ENCODE peak calls at places on chromosome 16, in eight cellular contexts. V is COR-L47; R is NCI-H2029; B is T-helper 1 cell; N is HEK293T; H is AG04450; I is heart left ventricle; Q is activated CD4-positive, CD25-positive, alpha-beta regulatory T cell treated with anti-CD3 and anti-CD28 coated beads, Interleukin-2, amount 50 U/mL, for 16 hours. Z is an unnamed sample.

GRCh38 chr16:89103781-89104180 is 10.1 kb downstream of the ACSF3 start:
- DNase-seq in V (no peak), R (no peak), B (no peak), N (no peak), H (no peak), I (no peak), Q (no peak), Z (no peak)

GRCh38 chr16:24253192-24253591 is 2.9 kb upstream of the CACNG3 start:
- DNase-seq in V (peak), R (peak), B (no peak), N (peak), H (no peak), I (no peak), Q (no peak), Z (peak)

GRCh38 chr16:75931043-75931442 is 204.8 kb upstream of the CPHXL start:
- DNase-seq in V (no peak), R (no peak), B (no peak), N (no peak), H (peak), I (no peak), Q (no peak), Z (no peak)

GRCh38 chr16:6913535-6913934 is 419.1 kb upstream of the RBFOX1 start:
- DNase-seq in V (no peak), R (no peak), B (no peak), N (no peak), H (no peak), I (no peak), Q (no peak), Z (no peak)

GRCh38 chr16:53960050-53960812 is 256.3 kb downstream of the FTO start:
- DNase-seq in V (no peak), R (no peak), B (no peak), N (no peak), H (no peak), I (no peak), Q (no peak), Z (no peak)

GRCh38 chr16:57797526-57798266 is 4.6 kb downstream of the KIFC3 start:
- DNase-seq in V (no peak), R (no peak), B (no peak), N (no peak), H (no peak), I (no peak), Q (no peak), Z (no peak)

GRCh38 chr16:77223184-77223583 is 24.0 kb downstream of the SYCE1L start:
- DNase-seq in V (peak), R (peak), B (no peak), N (peak), H (no peak), I (no peak), Q (no peak), Z (no peak)

GRCh38 chr16:9225527-9226316 is 134.3 kb downstream of the HAPSTR1 start:
- DNase-seq in V (no peak), R (no peak), B (no peak), N (peak), H (no peak), I (no peak), Q (no peak), Z (no peak)

GRCh38 chr16:64051826-64052225 is 1070.0 kb downstream of the CDH11 start:
- DNase-seq in V (no peak), R (no peak), B (no peak), N (no peak), H (no peak), I (no peak), Q (no peak), Z (peak)

GRCh38 chr16:11327277-11328171 is 17.7 kb upstream of the RMI2 start:
- DNase-seq in V (no peak), R (no peak), B (no peak), N (no peak), H (no peak), I (peak), Q (no peak), Z (no peak)

GRCh38 chr16:87833548-87833947 is 35.8 kb downstream of the SLC7A5 start:
- DNase-seq in V (no peak), R (no peak), B (no peak), N (no peak), H (no peak), I (no peak), Q (no peak), Z (no peak)

GRCh38 chr16:56691885-56692284 is 9.6 kb downstream of the MT1X start:
- DNase-seq in V (no peak), R (no peak), B (no peak), N (no peak), H (no peak), I (no peak), Q (no peak), Z (peak)

GRCh38 chr16:83830769-83831450 is 23.1 kb downstream of the HSBP1 start:
- DNase-seq in V (no peak), R (no peak), B (no peak), N (no peak), H (no peak), I (no peak), Q (no peak), Z (no peak)

GRCh38 chr16:86101135-86101911 is 202.4 kb downstream of the IRF8 start:
- DNase-seq in V (no peak), R (no peak), B (no peak), N (no peak), H (no peak), I (no peak), Q (no peak), Z (no peak)

GRCh38 chr16:2786061-2786825 is 1.1 kb downstream of the PRSS33 start:
- DNase-seq in V (no peak), R (peak), B (no peak), N (no peak), H (no peak), I (no peak), Q (no peak), Z (no peak)

GRCh38 chr16:65111306-65111705 is 10.6 kb downstream of the CDH11 start:
- DNase-seq in V (no peak), R (no peak), B (no peak), N (peak), H (no peak), I (no peak), Q (no peak), Z (no peak)

GRCh38 chr16:52976539-52977167 is 76.0 kb downstream of the CHD9NB start:
- DNase-seq in V (peak), R (no peak), B (no peak), N (peak), H (no peak), I (no peak), Q (no peak), Z (peak)

GRCh38 chr16:69618307-69618706 is 52.5 kb downstream of the NFAT5 start:
- DNase-seq in V (no peak), R (no peak), B (no peak), N (no peak), H (no peak), I (no peak), Q (no peak), Z (no peak)

GRCh38 chr16:70766176-70766575 is 34.8 kb downstream of the VAC14 start:
- DNase-seq in V (no peak), R (no peak), B (no peak), N (no peak), H (no peak), I (no peak), Q (no peak), Z (no peak)

GRCh38 chr16:10620120-10620519 is 39.7 kb upstream of the EMP2 start:
- DNase-seq in V (no peak), R (no peak), B (no peak), N (no peak), H (no peak), I (no peak), Q (no peak), Z (no peak)

GRCh38 chr16:80803341-80804060 is 897 bp downstream of the CDYL2 start:
- DNase-seq in V (no peak), R (no peak), B (peak), N (peak), H (no peak), I (peak), Q (peak), Z (peak)

GRCh38 chr16:17377360-17378324 is 93.1 kb downstream of the XYLT1 start:
- DNase-seq in V (no peak), R (no peak), B (no peak), N (no peak), H (no peak), I (no peak), Q (no peak), Z (no peak)

GRCh38 chr16:24102120-24102740 is 153.9 kb upstream of the CACNG3 start:
- DNase-seq in V (peak), R (peak), B (no peak), N (peak), H (no peak), I (no peak), Q (no peak), Z (peak)

GRCh38 chr16:2720063-2720455 is at the start of gene PRSS27:
- DNase-seq in V (no peak), R (no peak), B (no peak), N (no peak), H (no peak), I (no peak), Q (no peak), Z (no peak)

GRCh38 chr16:60744198-60744597 is 1292.0 kb downstream of the CDH8 start:
- DNase-seq in V (no peak), R (no peak), B (no peak), N (no peak), H (no peak), I (no peak), Q (no peak), Z (no peak)